ENCODE peak calls at places on chromosomes 4 and X, in four cellular contexts. J is WTC11, Q is K562, K is HepG2. F is an unnamed sample.

GRCh38 chr4:184039963-184040383 is 134.9 kb downstream of the STOX2 start:
- DNase-seq in J (peak), Q (no peak), K (no peak), F (no peak)

GRCh38 chr4:74451214-74451661 is 6.3 kb downstream of the AREG start:
- DNase-seq in J (no peak), Q (peak), K (peak), F (no peak)

GRCh38 chr4:6387946-6388345 is 84.5 kb downstream of the PPP2R2C start:
- DNase-seq in J (no peak), Q (no peak), K (no peak), F (no peak)

GRCh38 chrX:129777218-129777768 is 2.5 kb upstream of the SASH3 start:
- DNase-seq in J (no peak), Q (no peak), K (peak), F (no peak)

GRCh38 chrX:129772796-129773431 is 6.8 kb upstream of the SASH3 start:
- DNase-seq in J (no peak), Q (no peak), K (no peak), F (no peak)

GRCh38 chrX:46381630-46382029 is 163.6 kb downstream of the ZNF674 start:
- DNase-seq in J (peak), Q (peak), K (peak), F (no peak)

GRCh38 chr4:155207534-155208257 is 740 bp upstream of the NPY2R start:
- DNase-seq in J (peak), Q (no peak), K (no peak), F (peak)

GRCh38 chr4:183920512-183920911 is 15.4 kb downstream of the STOX2 start:
- DNase-seq in J (no peak), Q (no peak), K (no peak), F (no peak)

GRCh38 chr4:4776934-4777333 is 82.5 kb upstream of the MSX1 start:
- DNase-seq in J (no peak), Q (no peak), K (no peak), F (no peak)

GRCh38 chr4:20255823-20256222 is 4.1 kb downstream of the SLIT2 start:
- DNase-seq in J (no peak), Q (no peak), K (no peak), F (no peak)

GRCh38 chr4:124918559-124919122 is 206.1 kb upstream of the ANKRD50 start:
- DNase-seq in J (no peak), Q (no peak), K (no peak), F (no peak)

GRCh38 chr4:123826896-123827295 is 430.3 kb downstream of the SPRY1 start:
- DNase-seq in J (no peak), Q (no peak), K (no peak), F (no peak)

GRCh38 chr4:8696369-8697127 is 104.0 kb downstream of the CPZ start:
- DNase-seq in J (no peak), Q (no peak), K (no peak), F (no peak)

GRCh38 chr4:2805712-2806391 is 13.0 kb downstream of the SH3BP2 start:
- DNase-seq in J (no peak), Q (no peak), K (no peak), F (no peak)

GRCh38 chr4:42671431-42672194 is 14.7 kb upstream of the ATP8A1 start:
- DNase-seq in J (no peak), Q (no peak), K (no peak), F (no peak)

GRCh38 chr4:119046263-119046662 is 89.4 kb upstream of the MYOZ2 start:
- DNase-seq in J (no peak), Q (no peak), K (no peak), F (no peak)

GRCh38 chr4:166006217-166006616 is 133.2 kb downstream of the TLL1 start:
- DNase-seq in J (no peak), Q (no peak), K (no peak), F (no peak)

GRCh38 chrX:115892787-115893671 is 277.5 kb upstream of the AGTR2 start:
- DNase-seq in J (peak), Q (peak), K (peak), F (peak)

GRCh38 chrX:7120578-7121219 is 26.8 kb upstream of the STS start:
- DNase-seq in J (no peak), Q (no peak), K (peak), F (no peak)

GRCh38 chrX:8783100-8784098 is 17.8 kb downstream of the FAM9A start:
- DNase-seq in J (peak), Q (peak), K (peak), F (peak)

GRCh38 chr4:89069481-89069880 is 12.5 kb upstream of the FAM13A start:
- DNase-seq in J (no peak), Q (no peak), K (no peak), F (no peak)

GRCh38 chrX:119759333-119759766 is 962 bp downstream of the SOWAHD start:
- DNase-seq in J (peak), Q (no peak), K (no peak), F (peak)

GRCh38 chrX:119757646-119757978 is 776 bp upstream of the SOWAHD start:
- DNase-seq in J (no peak), Q (no peak), K (no peak), F (no peak)

GRCh38 chrX:119757979-119758681 is at the start of gene SOWAHD:
- DNase-seq in J (peak), Q (peak), K (peak), F (peak)

GRCh38 chrX:119760026-119760902 is 1.9 kb downstream of the SOWAHD start:
- DNase-seq in J (no peak), Q (no peak), K (no peak), F (peak)

GRCh38 chrX:119758682-119759332 is 419 bp downstream of the SOWAHD start:
- DNase-seq in J (peak), Q (peak), K (no peak), F (peak)
- TF ChIP-seq FOXJ3 in J (no peak), Q (no peak), K (no peak), F (no peak)

GRCh38 chr4:87274327-87274726 is 48.4 kb downstream of the HSD17B13 start:
- DNase-seq in J (no peak), Q (no peak), K (no peak), F (no peak)

GRCh38 chr4:87270144-87270543 is 49.7 kb upstream of the KLHL8 start:
- DNase-seq in J (peak), Q (peak), K (peak), F (peak)

GRCh38 chr4:87266986-87267385 is 46.6 kb upstream of the KLHL8 start:
- DNase-seq in J (no peak), Q (no peak), K (no peak), F (peak)

GRCh38 chr4:87268401-87268800 is 48.0 kb upstream of the KLHL8 start:
- DNase-seq in J (no peak), Q (no peak), K (no peak), F (no peak)

DNA sequence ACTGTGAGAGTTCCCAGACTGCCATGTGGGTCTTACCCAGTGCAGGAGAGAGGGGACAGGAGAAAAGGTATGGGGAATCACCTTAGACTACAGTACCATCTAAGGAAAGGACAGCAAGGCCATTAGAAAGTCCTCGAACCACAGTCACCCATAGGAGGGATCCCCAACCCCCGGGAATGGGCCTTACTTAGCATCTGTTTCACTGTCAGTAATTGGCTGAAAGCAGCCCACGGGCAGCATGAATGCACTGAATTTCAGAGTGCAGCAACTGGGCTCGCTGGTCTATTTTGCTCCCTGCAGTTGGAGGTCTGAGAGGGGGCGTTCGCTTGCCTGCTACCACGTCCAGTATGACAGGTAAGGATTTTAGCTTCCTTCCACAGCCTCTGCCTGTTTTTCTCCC is 50.4 kb upstream of the KLHL8 start:
- DNase-seq in J (peak), Q (no peak), K (no peak), F (peak)
- TF ChIP-seq FOXJ3 in J (no peak), Q (no peak), K (no peak), F (no peak)

GRCh38 chrX:1006156-1006730 is 206.2 kb downstream of the CRLF2 start:
- DNase-seq in J (no peak), Q (no peak), K (no peak), F (no peak)

GRCh38 chrX:997631-998137 is 214.8 kb downstream of the CRLF2 start:
- DNase-seq in J (peak), Q (no peak), K (no peak), F (no peak)

DNA sequence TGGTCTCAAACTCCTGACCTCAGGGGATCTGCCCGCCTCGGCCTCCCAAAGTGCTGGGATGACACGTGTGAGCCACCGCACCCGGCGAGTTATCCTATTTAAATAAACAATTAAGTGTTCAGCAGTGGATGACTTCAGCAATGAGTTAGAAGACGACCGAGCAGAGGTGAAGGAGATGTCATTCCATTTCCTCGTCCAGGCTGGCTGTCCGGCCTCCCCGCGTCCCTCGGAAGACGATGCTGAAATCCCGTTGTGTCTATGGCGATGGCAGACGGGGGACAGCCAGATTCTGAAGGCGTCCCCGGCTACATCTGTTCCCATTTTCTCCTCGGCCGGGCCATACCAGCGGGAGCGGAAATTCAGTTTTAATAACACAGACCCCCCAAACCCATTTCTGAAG is 209.8 kb downstream of the CRLF2 start:
- DNase-seq in J (no peak), Q (no peak), K (no peak), F (no peak)
- TF ChIP-seq FOXJ3 in J (no peak), Q (no peak), K (no peak), F (no peak)

GRCh38 chr4:121991968-121992367 is 40.1 kb upstream of the TRPC3 start:
- DNase-seq in J (no peak), Q (no peak), K (no peak), F (no peak)
- TF ChIP-seq FOXJ3 in J (no peak), Q (no peak), K (no peak), F (no peak)